ENCODE peak calls at places on chromosomes 16 and 17, in eight cellular contexts. E is CD8-positive, alpha-beta T cell; O is tibial artery; C is endodermal cell; D is mucosa of descending colon; M is uterus; S is prostate gland; G is CD8-positive, alpha-beta memory T cell. V is an unnamed sample.

GRCh38 chr17:78342438-78343098 is 17.3 kb downstream of the SOCS3 start:
- DNase-seq in E (no peak), O (peak; percentile 77), C (peak; percentile 83), D (peak; percentile 78), M (peak; percentile 84), S (no peak), G (no peak), V (peak; percentile 90)

GRCh38 chr17:77831497-77832179 is 126.9 kb upstream of the TNRC6C start:
- DNase-seq in E (no peak), O (peak; percentile 39), C (no peak), D (peak; percentile 26), M (no peak), S (no peak), G (no peak), V (peak; percentile 52)

GRCh38 chr16:56792960-56793359 is 63.0 kb downstream of the NUP93 start:
- DNase-seq in E (no peak), O (no peak), C (no peak), D (no peak), M (no peak), S (no peak), G (no peak), V (no peak)

GRCh38 chr17:47120521-47121095 is 68.5 kb downstream of the CDC27 start:
- DNase-seq in E (no peak), O (no peak), C (no peak), D (no peak), M (no peak), S (no peak), G (no peak), V (no peak)

GRCh38 chr17:64661981-64662773 is at the start of gene SMURF2:
- DNase-seq in E (peak; percentile 79), O (peak; percentile 69), C (peak; percentile 96), D (peak; percentile 88), M (peak; percentile 69), S (peak; percentile 85), G (peak; percentile 75), V (peak; percentile 90)

GRCh38 chr17:57144567-57144966 is 59.5 kb downstream of the AKAP1 start:
- DNase-seq in E (no peak), O (no peak), C (no peak), D (no peak), M (no peak), S (no peak), G (no peak), V (no peak)

GRCh38 chr17:2282297-2282873 is 21.2 kb downstream of the SMG6 start:
- DNase-seq in E (no peak), O (peak; percentile 30), C (peak; percentile 67), D (no peak), M (no peak), S (no peak), G (no peak), V (peak; percentile 90)

GRCh38 chr16:29029168-29029994 is 44.5 kb downstream of the LAT start:
- DNase-seq in E (peak; percentile 82), O (no peak), C (peak; percentile 85), D (no peak), M (no peak), S (no peak), G (peak; percentile 38), V (peak; percentile 58)

GRCh38 chr17:32256695-32257013 is 9.0 kb upstream of the RHBDL3 start:
- DNase-seq in E (no peak), O (no peak), C (no peak), D (no peak), M (no peak), S (no peak), G (no peak), V (no peak)

GRCh38 chr17:38873646-38874380 is 4.0 kb downstream of the LASP1 start:
- DNase-seq in E (no peak), O (no peak), C (peak; percentile 52), D (no peak), M (no peak), S (no peak), G (no peak), V (no peak)

GRCh38 chr17:57357392-57357784 is 101.1 kb downstream of the MSI2 start:
- DNase-seq in E (no peak), O (no peak), C (no peak), D (peak; percentile 60), M (no peak), S (peak; percentile 91), G (no peak), V (no peak)

GRCh38 chr17:44361292-44362055 is 2.2 kb downstream of the FAM171A2 start:
- DNase-seq in E (no peak), O (no peak), C (peak; percentile 82), D (no peak), M (no peak), S (no peak), G (no peak), V (no peak)

GRCh38 chr17:44359458-44360143 is 4.1 kb downstream of the FAM171A2 start:
- DNase-seq in E (no peak), O (no peak), C (no peak), D (no peak), M (no peak), S (no peak), G (no peak), V (no peak)

GRCh38 chr17:44360144-44360533 is 3.5 kb downstream of the FAM171A2 start:
- DNase-seq in E (no peak), O (no peak), C (no peak), D (no peak), M (no peak), S (no peak), G (no peak), V (no peak)

GRCh38 chr17:44362056-44362355 is 1.6 kb downstream of the FAM171A2 start:
- DNase-seq in E (no peak), O (no peak), C (no peak), D (no peak), M (no peak), S (no peak), G (no peak), V (no peak)

DNA sequence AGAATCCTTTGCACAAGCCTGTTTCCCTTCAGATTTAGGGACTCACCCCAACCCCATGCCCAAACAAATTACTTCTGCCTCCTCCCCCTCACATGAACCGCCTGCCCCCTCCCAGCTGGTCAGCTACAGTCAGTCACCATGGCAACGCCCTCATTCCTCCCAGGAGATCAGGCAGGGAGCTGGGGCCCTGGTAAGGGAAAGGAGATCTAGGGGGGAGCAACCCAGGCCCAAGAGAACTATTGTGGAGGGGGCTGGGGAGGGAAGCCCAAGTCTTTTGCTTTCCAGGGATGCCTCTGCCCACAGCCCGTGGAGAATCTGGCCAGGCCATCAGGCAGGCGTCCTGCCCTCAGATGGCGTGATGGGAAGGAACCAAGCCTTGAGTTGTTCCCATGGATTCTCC is 2.8 kb downstream of the FAM171A2 start:
- DNase-seq in E (no peak), O (no peak), C (no peak), D (no peak), M (peak; percentile 76), S (no peak), G (no peak), V (peak; percentile 86)
- H3K4me3 ChIP-seq in E (no peak overlapping the region), O (no peak overlapping the region), C (no peak overlapping the region), D (no peak overlapping the region), M (no peak overlapping the region), S (no peak overlapping the region), G (no peak overlapping the region), V (no peak overlapping the region)

GRCh38 chr16:27737513-27737912 is 187.6 kb downstream of the KATNIP start:
- DNase-seq in E (no peak), O (no peak), C (no peak), D (no peak), M (no peak), S (no peak), G (no peak), V (no peak)
- H3K4me3 ChIP-seq in E (no peak overlapping the region), O (no peak overlapping the region), C (no peak overlapping the region), D (no peak overlapping the region), M (no peak overlapping the region), S (no peak overlapping the region), G (no peak overlapping the region), V (no peak overlapping the region)

GRCh38 chr17:50393700-50394099 is 3.6 kb downstream of the LRRC59 start:
- DNase-seq in E (no peak), O (no peak), C (no peak), D (no peak), M (no peak), S (no peak), G (no peak), V (no peak)

GRCh38 chr17:50397111-50397918 is at the start of gene LRRC59:
- DNase-seq in E (peak; percentile 94), O (peak; percentile 84), C (peak; percentile 98), D (peak; percentile 94), M (peak; percentile 85), S (peak; percentile 76), G (peak; percentile 90), V (peak; percentile 92)

GRCh38 chr17:50396261-50397110 is 837 bp downstream of the LRRC59 start:
- DNase-seq in E (no peak), O (no peak), C (peak; percentile 62), D (peak; percentile 76), M (peak; percentile 42), S (peak; percentile 35), G (peak; percentile 2), V (peak; percentile 80)

GRCh38 chr17:50392621-50393020 is 4.7 kb downstream of the LRRC59 start:
- DNase-seq in E (no peak), O (no peak), C (no peak), D (no peak), M (no peak), S (no peak), G (no peak), V (no peak)

GRCh38 chr17:50394711-50395110 is 2.6 kb downstream of the LRRC59 start:
- DNase-seq in E (no peak), O (no peak), C (no peak), D (no peak), M (no peak), S (no peak), G (no peak), V (no peak)
- H3K4me3 ChIP-seq in E (no peak overlapping the region), O (no peak overlapping the region), C (peak overlapping the region; percentile 87), D (no peak overlapping the region), M (no peak overlapping the region), S (no peak overlapping the region), G (no peak overlapping the region), V (peak overlapping the region; percentile 92)

GRCh38 chr17:12727881-12728280 is 61.4 kb upstream of the ARHGAP44 start:
- DNase-seq in E (no peak), O (no peak), C (no peak), D (no peak), M (no peak), S (no peak), G (no peak), V (peak; percentile 40)

GRCh38 chr17:12722282-12722681 is 56.6 kb downstream of the MYOCD start:
- DNase-seq in E (no peak), O (no peak), C (no peak), D (no peak), M (no peak), S (no peak), G (no peak), V (no peak)

GRCh38 chr17:12727076-12727750 is 61.5 kb downstream of the MYOCD start:
- DNase-seq in E (no peak), O (no peak), C (no peak), D (no peak), M (no peak), S (no peak), G (no peak), V (peak; percentile 73)

GRCh38 chr17:12729086-12729485 is 60.2 kb upstream of the ARHGAP44 start:
- DNase-seq in E (no peak), O (no peak), C (no peak), D (no peak), M (no peak), S (no peak), G (no peak), V (peak; percentile 62)

DNA sequence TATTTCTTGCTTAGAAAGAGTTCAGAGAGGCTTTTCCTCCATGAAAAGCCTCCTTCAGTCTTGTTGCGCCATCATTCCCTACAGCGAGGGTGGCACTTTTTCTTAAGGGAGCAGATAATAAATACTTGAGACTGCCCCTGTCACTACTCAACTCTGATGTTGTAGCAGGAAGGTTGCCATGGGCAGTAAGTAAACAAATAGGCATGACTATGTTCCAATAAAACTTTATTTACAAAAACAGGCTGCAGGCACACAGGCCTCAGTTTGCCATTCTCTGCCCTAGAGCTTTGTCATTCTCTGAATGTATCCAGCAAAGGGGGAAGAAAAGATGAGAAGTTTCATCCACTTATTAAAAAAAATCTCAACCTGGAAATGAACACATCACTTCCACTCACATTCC is 60.4 kb downstream of the MYOCD start:
- DNase-seq in E (no peak), O (no peak), C (no peak), D (no peak), M (no peak), S (no peak), G (no peak), V (no peak)
- H3K4me3 ChIP-seq in E (no peak overlapping the region), O (no peak overlapping the region), C (no peak overlapping the region), D (no peak overlapping the region), M (no peak overlapping the region), S (no peak overlapping the region), G (no peak overlapping the region), V (no peak overlapping the region)

V was measured in adipocyte.